ENCODE peak calls at places on chromosomes 5 and 9, in seven cellular contexts. Z, B, C, A, H, G and N are unnamed samples.

GRCh38 chr5:74290634-74291033 is 349.9 kb downstream of the ENC1 start:
- DNase-seq in C (no peak), G (no peak), Z (no peak), H (no peak), A (no peak), B (no peak), N (no peak)

GRCh38 chr5:158022393-158022792 is 163.4 kb upstream of the CLINT1 start:
- DNase-seq in B (no peak), Z (no peak), A (no peak), H (no peak), C (no peak), G (no peak), N (no peak)

GRCh38 chr5:142034994-142035393 is 22.2 kb upstream of the GNPDA1 start:
- DNase-seq in Z (no peak), B (no peak), A (no peak), G (no peak), C (no peak), H (no peak), N (no peak)

GRCh38 chr5:180645609-180646204 is 3.7 kb downstream of the FLT4 start:
- DNase-seq in C (no peak), Z (no peak), A (no peak), G (no peak), B (peak), H (no peak), N (no peak)

GRCh38 chr5:129063483-129064136 is 30.9 kb upstream of the ISOC1 start:
- DNase-seq in Z (no peak), H (no peak), C (no peak), A (no peak), G (no peak), B (peak), N (peak)

GRCh38 chr5:83567741-83568530 is 96.4 kb downstream of the VCAN start:
- DNase-seq in A (no peak), H (peak), C (no peak), B (no peak), Z (no peak), G (no peak), N (no peak)

GRCh38 chr5:75961814-75962213 is 121.4 kb upstream of the SV2C start:
- DNase-seq in Z (no peak), G (no peak), A (no peak), B (no peak), H (no peak), C (no peak), N (no peak)

GRCh38 chr5:170491479-170491878 is 12.3 kb upstream of the KCNIP1 start:
- DNase-seq in H (peak), C (no peak), B (no peak), Z (peak), A (no peak), G (no peak), N (peak)

GRCh38 chr5:99600952-99601351 is 672.1 kb upstream of the CHD1 start:
- DNase-seq in B (no peak), G (no peak), C (no peak), A (no peak), H (no peak), Z (no peak), N (no peak)

GRCh38 chr5:154937186-154937717 is 759 bp downstream of the GEMIN5 start:
- DNase-seq in B (no peak), Z (no peak), G (no peak), H (peak), C (no peak), A (no peak), N (peak)

GRCh38 chr5:107812570-107813141 is 141.9 kb upstream of the EFNA5 start:
- DNase-seq in A (no peak), H (no peak), B (no peak), C (peak), Z (no peak), G (no peak), N (no peak)

GRCh38 chr9:7841831-7842230 is 42.3 kb upstream of the DMAC1 start:
- DNase-seq in Z (no peak), B (no peak), A (no peak), G (no peak), H (no peak), C (no peak), N (no peak)

GRCh38 chr5:6459896-6460295 is 11.2 kb downstream of the UBE2QL1 start:
- DNase-seq in C (no peak), A (no peak), G (no peak), H (no peak), Z (no peak), B (no peak), N (no peak)

GRCh38 chr5:6461006-6461405 is 12.3 kb downstream of the UBE2QL1 start:
- DNase-seq in H (no peak), Z (no peak), A (no peak), B (no peak), C (no peak), G (no peak), N (no peak)

GRCh38 chr5:6464441-6464840 is 15.8 kb downstream of the UBE2QL1 start:
- DNase-seq in B (peak), H (no peak), Z (no peak), A (no peak), G (no peak), C (no peak), N (no peak)

GRCh38 chr5:6461793-6462650 is 13.4 kb downstream of the UBE2QL1 start:
- DNase-seq in B (no peak), H (no peak), G (no peak), Z (no peak), A (no peak), C (no peak), N (no peak)

GRCh38 chr5:6462671-6463070 is 14.0 kb downstream of the UBE2QL1 start:
- DNase-seq in B (no peak), Z (no peak), H (no peak), C (no peak), G (no peak), A (no peak), N (no peak)
- H3K27ac ChIP-seq in B (no peak), Z (no peak), H (no peak), C (peak), G (no peak), A (no peak), N (no peak)

GRCh38 chr5:53318303-53318702 is 162.1 kb upstream of the FST start:
- DNase-seq in B (no peak), Z (no peak), A (peak), G (no peak), C (no peak), H (no peak), N (no peak)
- H3K27ac ChIP-seq in B (no peak), Z (no peak), A (no peak), G (no peak), C (no peak), H (no peak), N (no peak)

DNA sequence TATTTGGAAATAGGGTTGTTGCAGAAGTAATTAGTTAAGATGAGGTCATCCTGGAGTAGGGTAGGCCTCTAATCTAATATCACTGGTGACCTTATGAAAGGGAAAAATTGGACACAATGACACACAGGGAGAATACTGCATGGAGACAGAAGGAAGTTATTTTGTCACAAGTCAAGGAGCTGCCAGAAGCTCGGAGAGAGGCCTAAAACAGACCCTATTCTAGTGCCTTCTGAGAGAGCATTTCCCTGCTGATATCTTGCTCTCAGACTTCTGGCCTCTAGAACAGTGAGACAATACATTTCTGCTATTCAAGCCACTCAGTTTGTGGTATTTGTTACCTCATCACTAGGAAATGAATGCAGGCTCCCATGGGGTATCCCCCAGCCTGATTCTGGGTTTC is 332.9 kb downstream of the CSNK1G3 start:
- DNase-seq in A (no peak), C (no peak), H (no peak), Z (no peak), G (no peak), B (no peak), N (no peak)
- H3K27ac ChIP-seq in A (no peak), C (no peak), H (no peak), Z (peak), G (no peak), B (no peak), N (no peak)

GRCh38 chr9:131525643-131526565 is 5.2 kb downstream of the UCK1 start:
- DNase-seq in Z (no peak), C (peak), A (no peak), G (no peak), B (no peak), H (no peak), N (no peak)
- H3K27ac ChIP-seq in Z (no peak), C (peak), A (no peak), G (no peak), B (no peak), H (no peak), N (no peak)